ENCODE peak calls at places on chromosomes 11 and 22, in seven cellular contexts. P, H, A, V, Z, R and S are unnamed samples.

GRCh38 chr11:97269527-97269926 is 879.7 kb downstream of the JRKL start:
- DNase-seq in P (no peak), H (no peak), A (no peak), V (no peak), Z (no peak), R (no peak), S (no peak)

GRCh38 chr11:95108159-95108611 is 18.5 kb downstream of the ENDOD1 start:
- DNase-seq in P (peak), H (no peak), A (no peak), V (peak), Z (no peak), R (no peak), S (peak)

GRCh38 chr22:20748820-20749428 is 25.0 kb upstream of the SERPIND1 start:
- DNase-seq in P (no peak), H (peak), A (no peak), V (peak), Z (no peak), R (no peak), S (peak)

GRCh38 chr11:93051181-93051580 is 81.7 kb downstream of the MTNR1B start:
- DNase-seq in P (no peak), H (no peak), A (no peak), V (no peak), Z (no peak), R (no peak), S (no peak)

GRCh38 chr11:96278039-96278897 is 64.7 kb downstream of the MAML2 start:
- DNase-seq in P (no peak), H (no peak), A (no peak), V (no peak), Z (no peak), R (no peak), S (no peak)

GRCh38 chr11:96311120-96311568 is 31.9 kb downstream of the MAML2 start:
- DNase-seq in P (no peak), H (no peak), A (no peak), V (no peak), Z (no peak), R (no peak), S (peak)

GRCh38 chr11:115241899-115242298 is 262.3 kb downstream of the CADM1 start:
- DNase-seq in P (no peak), H (no peak), A (no peak), V (no peak), Z (no peak), R (no peak), S (no peak)

GRCh38 chr11:86183694-86184093 is 60.9 kb upstream of the EED start:
- DNase-seq in P (no peak), H (no peak), A (no peak), V (no peak), Z (no peak), R (no peak), S (no peak)

GRCh38 chr11:117180020-117180419 is 1.5 kb downstream of the SIDT2 start:
- DNase-seq in P (no peak), H (no peak), A (no peak), V (no peak), Z (peak), R (peak), S (no peak)

GRCh38 chr11:134071306-134071705 is 2.4 kb downstream of the JAM3 start:
- DNase-seq in P (no peak), H (no peak), A (no peak), V (no peak), Z (no peak), R (no peak), S (no peak)

GRCh38 chr11:76610371-76610770 is 60.2 kb downstream of the LRRC32 start:
- DNase-seq in P (no peak), H (no peak), A (no peak), V (no peak), Z (no peak), R (no peak), S (no peak)

GRCh38 chr22:38754247-38755154 is 1.3 kb downstream of the SUN2 start:
- DNase-seq in P (peak), H (peak), A (no peak), V (peak), Z (peak), R (no peak), S (peak)

GRCh38 chr22:46376908-46377565 is 41.5 kb downstream of the TRMU start:
- DNase-seq in P (no peak), H (no peak), A (no peak), V (no peak), Z (no peak), R (no peak), S (no peak)

DNA sequence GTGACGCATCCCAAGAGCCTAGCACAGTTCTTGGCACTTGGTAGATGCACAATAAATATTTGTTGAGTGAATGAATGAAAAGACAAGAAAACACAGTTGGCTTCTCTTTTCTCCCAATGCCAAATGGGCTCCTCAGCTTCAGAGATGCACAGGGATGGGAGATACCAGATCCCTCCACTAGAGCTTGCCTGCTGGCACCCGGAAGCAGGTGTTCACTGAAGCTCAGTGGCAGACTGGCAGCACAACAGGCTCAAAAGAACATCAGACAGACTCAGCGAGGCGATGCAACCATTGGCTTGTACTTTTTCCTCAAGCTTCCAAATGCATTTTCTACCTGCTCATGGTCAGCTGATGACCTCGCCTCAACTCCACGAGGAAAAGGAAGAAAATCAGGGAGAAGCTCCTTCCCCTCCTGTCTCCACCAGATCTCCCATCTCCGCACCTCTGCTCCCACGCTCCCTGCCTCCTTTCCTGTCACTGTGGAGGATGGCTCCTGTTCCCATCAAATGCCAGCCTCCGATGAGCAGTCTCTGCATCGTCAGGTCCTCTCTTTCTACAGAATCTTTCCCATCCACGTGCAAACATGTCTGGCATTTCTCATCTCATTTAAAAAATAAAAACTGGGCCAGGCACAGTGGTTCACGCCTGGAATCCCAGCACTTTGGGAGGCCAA is 5.8 kb downstream of the RAPSN start:
- DNase-seq in P (no peak), H (no peak), A (no peak), V (no peak), Z (no peak), R (peak), S (no peak)
- H3K27ac ChIP-seq in P (peak), H (no peak), A (no peak), V (no peak), Z (no peak), R (peak), S (no peak)

DNA sequence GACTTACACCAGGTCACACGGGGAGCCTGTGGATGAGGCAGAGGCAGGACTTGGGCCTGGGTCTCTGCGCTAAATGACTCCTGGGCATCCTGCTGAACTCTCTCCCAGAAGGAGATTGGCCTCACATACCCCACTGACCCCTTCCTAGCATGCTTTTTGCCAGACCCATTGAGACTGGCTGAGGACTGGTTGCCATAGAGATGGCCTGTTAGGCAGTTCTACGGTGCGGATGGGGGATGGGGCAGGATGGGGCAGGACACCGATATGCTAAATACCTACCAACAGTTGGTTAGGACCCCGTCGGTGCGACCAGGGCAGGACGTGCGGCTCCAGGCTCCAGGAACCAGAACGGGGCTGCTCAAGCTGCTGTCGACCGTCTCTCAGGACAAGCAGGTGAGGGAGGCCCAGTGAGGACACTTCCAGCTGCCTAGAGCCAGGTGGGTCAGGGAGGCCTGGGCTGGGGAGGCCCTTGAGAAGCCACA is at the start of gene TSGA10IP:
- DNase-seq in P (no peak), H (no peak), A (no peak), V (no peak), Z (no peak), R (no peak), S (no peak)
- H3K27ac ChIP-seq in P (no peak), H (no peak), A (no peak), V (no peak), Z (no peak), R (no peak), S (no peak)

GRCh38 chr22:41939981-41940852 is 6.7 kb downstream of the CENPM start:
- DNase-seq in P (no peak), H (no peak), A (no peak), V (peak), Z (no peak), R (no peak), S (peak)
- H3K27ac ChIP-seq in P (no peak), H (no peak), A (peak), V (peak), Z (peak), R (peak), S (peak)

GRCh38 chr11:65789230-65790103 is 2.6 kb downstream of the OVOL1 start:
- DNase-seq in P (no peak), H (no peak), A (no peak), V (no peak), Z (no peak), R (no peak), S (no peak)
- H3K27ac ChIP-seq in P (no peak), H (no peak), A (no peak), V (peak), Z (peak), R (no peak), S (no peak)

GRCh38 chr11:65108469-65109123 is 3.1 kb upstream of the TM7SF2 start:
- DNase-seq in P (no peak), H (no peak), A (no peak), V (peak), Z (no peak), R (no peak), S (no peak)
- H3K27ac ChIP-seq in P (no peak), H (no peak), A (no peak), V (peak), Z (peak), R (no peak), S (peak)

DNA sequence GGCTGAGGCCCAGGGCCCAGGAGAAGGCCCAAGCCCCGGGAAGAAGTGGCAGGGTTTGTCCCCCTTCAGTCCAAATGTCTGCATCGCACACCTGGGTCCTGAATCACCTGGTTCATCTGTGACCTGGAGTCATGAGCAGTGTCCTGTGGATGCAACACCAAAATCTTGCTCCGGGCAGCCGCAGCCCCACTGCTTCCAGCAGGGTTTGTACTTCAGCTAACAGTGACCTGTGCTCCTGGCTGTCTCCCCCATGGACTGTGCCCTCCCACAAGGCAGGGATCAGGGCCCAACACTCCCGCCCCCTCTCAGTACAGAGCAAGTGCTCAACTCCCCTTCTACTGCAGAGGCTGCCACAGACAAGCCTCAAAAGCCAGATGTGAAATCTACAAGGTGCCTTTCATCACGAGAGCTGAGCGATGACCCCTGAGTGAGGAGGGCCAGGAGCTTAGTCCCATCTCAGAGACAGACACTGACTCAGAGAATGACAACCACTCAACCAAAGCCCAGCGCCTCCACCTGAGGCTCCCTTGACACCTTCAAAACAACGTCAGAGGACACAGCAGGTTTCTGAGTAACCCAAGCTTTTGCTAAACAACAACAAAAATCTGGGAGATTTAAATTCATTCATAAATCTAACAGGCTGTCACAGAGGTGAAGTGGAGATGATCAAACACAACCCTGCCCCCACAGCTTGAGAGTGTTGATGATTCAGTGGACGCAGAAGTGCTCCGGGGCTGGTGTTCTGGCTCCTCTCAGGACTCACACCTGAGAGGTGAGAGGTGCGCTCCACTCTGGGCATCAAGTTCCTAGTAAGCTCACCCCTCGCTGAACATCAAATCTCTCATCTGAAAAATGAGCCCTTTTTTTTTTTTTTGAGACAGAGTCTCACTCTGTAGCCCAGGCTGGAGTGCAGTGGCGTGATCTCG is 3.4 kb downstream of the KIAA0930 start:
- DNase-seq in P (peak), H (peak), A (no peak), V (no peak), Z (no peak), R (no peak), S (no peak)
- H3K27ac ChIP-seq in P (no peak), H (no peak), A (no peak), V (no peak), Z (no peak), R (peak), S (no peak)

GRCh38 chr11:73274722-73275380 is 2.7 kb downstream of the P2RY6 start:
- DNase-seq in P (no peak), H (peak), A (no peak), V (no peak), Z (peak), R (peak), S (no peak)
- H3K27ac ChIP-seq in P (no peak), H (no peak), A (no peak), V (peak), Z (no peak), R (no peak), S (no peak)

GRCh38 chr11:109236188-109236587 is 185.8 kb upstream of the C11orf87 start:
- DNase-seq in P (no peak), H (no peak), A (no peak), V (no peak), Z (no peak), R (no peak), S (no peak)
- H3K27ac ChIP-seq in P (no peak), H (no peak), A (no peak), V (no peak), Z (no peak), R (no peak), S (no peak)

GRCh38 chr11:28900427-28900826 is 792.2 kb downstream of the METTL15 start:
- DNase-seq in P (no peak), H (no peak), A (no peak), V (no peak), Z (no peak), R (no peak), S (no peak)
- H3K27ac ChIP-seq in P (no peak), H (no peak), A (no peak), V (no peak), Z (no peak), R (no peak), S (no peak)